ENCODE peak calls at places on chromosomes 13 and 19, in four cellular contexts. D is colonic mucosa, W is endodermal cell, U is suprapubic skin. A is an unnamed sample.

GRCh38 chr19:1373534-1374249 is 10.0 kb upstream of the NDUFS7 start:
- DNase-seq in D (no peak), W (no peak), U (peak), A (no peak)

GRCh38 chr19:3458595-3459284 is 21.6 kb downstream of the SMIM24 start:
- DNase-seq in D (no peak), W (peak), U (no peak), A (no peak)

GRCh38 chr13:20769091-20769490 is 4.7 kb downstream of the EEF1AKMT1 start:
- DNase-seq in D (no peak), W (no peak), U (no peak), A (no peak)

GRCh38 chr13:81017525-81018152 is 676.7 kb upstream of the SPRY2 start:
- DNase-seq in D (no peak), W (no peak), U (no peak), A (no peak)

GRCh38 chr19:10747674-10748073 is 29.8 kb downstream of the DNM2 start:
- DNase-seq in D (peak), W (no peak), U (no peak), A (no peak)

GRCh38 chr13:80001510-80001842 is 339.4 kb downstream of the SPRY2 start:
- DNase-seq in D (no peak), W (no peak), U (no peak), A (no peak)

GRCh38 chr13:97659602-97660001 is 225.6 kb downstream of the RAP2A start:
- DNase-seq in D (no peak), W (no peak), U (no peak), A (no peak)

GRCh38 chr13:94722596-94722995 is 10.3 kb upstream of the SOX21 start:
- DNase-seq in D (no peak), W (no peak), U (no peak), A (no peak)

GRCh38 chr19:44592451-44592890 is 20.9 kb upstream of the IGSF23 start:
- DNase-seq in D (no peak), W (no peak), U (no peak), A (no peak)

GRCh38 chr19:999379-999719 is 870 bp upstream of the GRIN3B start:
- DNase-seq in D (no peak), W (no peak), U (no peak), A (no peak)

GRCh38 chr13:114019367-114019766 is 45.5 kb upstream of the C13orf46 start:
- DNase-seq in D (no peak), W (peak), U (no peak), A (no peak)

GRCh38 chr19:16268676-16269319 is 55.8 kb upstream of the KLF2 start:
- DNase-seq in D (no peak), W (no peak), U (no peak), A (no peak)

GRCh38 chr19:17402982-17403855 is 2.2 kb downstream of the BST2 start:
- DNase-seq in D (no peak), W (peak), U (no peak), A (no peak)

GRCh38 chr13:35475960-35476943 is at the start of gene MAB21L1:
- DNase-seq in D (peak), W (peak), U (no peak), A (no peak)

GRCh38 chr13:114268344-114269280 is 12.8 kb upstream of the UPF3A start:
- DNase-seq in D (no peak), W (no peak), U (no peak), A (no peak)

GRCh38 chr13:100601716-100602115 is 13.1 kb upstream of the GGACT start:
- DNase-seq in D (no peak), W (no peak), U (no peak), A (no peak)

GRCh38 chr13:90233933-90234672 is 1113.4 kb upstream of the MIR17HG start:
- DNase-seq in D (no peak), W (no peak), U (no peak), A (no peak)
- H3K27ac ChIP-seq in D (no peak), W (no peak), U (no peak), A (no peak)

DNA sequence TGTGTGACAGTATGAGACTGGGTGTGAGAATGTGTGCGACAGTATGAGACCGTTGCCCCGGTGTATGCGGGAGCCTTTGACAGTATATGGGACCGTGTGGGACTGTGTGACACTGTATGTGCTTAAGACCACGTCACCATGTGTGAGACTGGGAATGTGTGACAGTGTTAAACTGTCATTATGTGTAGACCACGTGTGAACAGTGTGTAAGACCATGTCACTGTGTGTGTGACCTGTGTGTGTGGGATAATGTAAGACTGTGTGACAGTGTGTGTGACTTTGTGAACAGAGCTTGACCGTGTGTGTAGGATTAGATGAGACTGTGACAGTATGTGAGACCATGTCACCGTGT is 549 bp downstream of the ZNF583 start:
- DNase-seq in D (no peak), W (no peak), U (no peak), A (no peak)
- H3K4me3 ChIP-seq in D (peak), W (peak), U (peak), A (peak)

GRCh38 chr19:47240561-47240960 is 9.6 kb upstream of the BBC3 start:
- DNase-seq in D (no peak), W (peak), U (no peak), A (no peak)

GRCh38 chr19:47241919-47242644 is 11.1 kb upstream of the BBC3 start:
- DNase-seq in D (no peak), W (no peak), U (no peak), A (no peak)

GRCh38 chr19:47239152-47239551 is 8.2 kb upstream of the BBC3 start:
- DNase-seq in D (no peak), W (no peak), U (no peak), A (no peak)

GRCh38 chr19:47239610-47240296 is 8.8 kb upstream of the BBC3 start:
- DNase-seq in D (no peak), W (peak), U (no peak), A (peak)

DNA sequence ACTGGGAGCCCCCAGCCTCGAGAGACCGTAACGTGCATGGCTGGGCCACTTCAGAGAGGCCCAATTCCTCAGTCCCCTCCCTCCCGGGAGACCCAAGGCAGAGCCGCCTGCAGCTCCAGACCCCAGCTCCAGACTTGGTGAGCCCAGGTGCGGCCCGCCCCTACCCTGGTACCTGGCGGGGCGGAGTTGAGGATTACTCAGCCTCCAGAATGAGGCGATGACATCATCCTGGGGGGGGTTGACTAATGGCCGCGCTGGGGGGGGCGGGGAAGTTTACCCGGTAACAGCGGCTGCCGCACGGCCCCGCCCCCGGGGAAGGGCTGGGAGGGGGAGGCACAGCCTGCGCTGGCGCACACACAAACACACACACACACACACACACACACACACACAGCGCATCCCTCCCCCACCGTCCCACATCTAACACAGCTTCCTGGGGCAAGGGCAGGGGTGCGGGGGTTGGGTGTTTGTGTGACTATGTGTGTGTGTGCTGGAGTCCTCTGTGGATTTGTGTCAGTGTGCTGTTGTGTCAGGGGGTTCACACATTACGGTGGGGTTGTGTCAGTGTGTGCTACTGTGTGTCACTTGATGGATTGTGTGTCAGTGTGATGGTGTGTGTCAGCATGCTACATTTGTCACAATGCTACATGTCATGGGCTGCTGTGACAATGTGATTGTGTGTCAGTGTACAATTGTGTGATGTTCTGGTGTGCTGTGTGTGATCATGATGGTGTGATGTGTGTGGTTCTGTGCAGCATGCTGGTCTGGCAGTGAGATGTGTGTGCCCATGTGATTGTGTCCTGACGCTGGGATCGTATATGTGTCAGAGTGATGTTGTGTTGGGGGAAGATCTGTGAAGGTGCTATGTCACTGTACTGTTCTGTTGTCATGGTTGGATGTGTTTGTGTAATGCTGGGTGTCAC is 10.3 kb upstream of the BBC3 start:
- DNase-seq in D (peak), W (peak), U (peak), A (peak)
- H3K27ac ChIP-seq in D (no peak), W (no peak), U (no peak), A (peak)

GRCh38 chr13:67227131-67227983 is 2.8 kb downstream of the PCDH9 start:
- DNase-seq in D (no peak), W (no peak), U (no peak), A (no peak)
- H3K4me3 ChIP-seq in D (no peak), W (no peak), U (no peak), A (no peak)

A was measured in Peyer's patch.